ENCODE peak calls at places on chromosomes 5 and 9, in six cellular contexts. One of them, this sample, is unnamed. For H3K36me3, the result is how much of the 10 kb centered on the place peaks cover.

GRCh38 chr9:96859461-96860198 is 5.3 kb upstream of the ZNF782 start:
- DNase-seq in HCT116: no peak
- DNase-seq in H1: no peak
- DNase-seq in NT2/D1: no peak
- DNase-seq in K562: no peak
- DNase-seq in HepG2: no peak
- DNase-seq in this sample: peak

GRCh38 chr5:68027519-68027918 is 188.0 kb upstream of the PIK3R1 start:
- DNase-seq in HCT116: no peak
- DNase-seq in H1: no peak
- DNase-seq in NT2/D1: no peak
- DNase-seq in K562: no peak
- DNase-seq in HepG2: no peak
- DNase-seq in this sample: no peak

GRCh38 chr9:37944266-37944650 is 40.3 kb upstream of the SLC25A51 start:
- DNase-seq in HCT116: no peak
- DNase-seq in H1: no peak
- DNase-seq in NT2/D1: no peak
- DNase-seq in K562: no peak
- DNase-seq in HepG2: no peak
- DNase-seq in this sample: no peak

GRCh38 chr5:78610163-78610583 is 38.4 kb downstream of the LHFPL2 start:
- DNase-seq in HCT116: no peak
- DNase-seq in H1: no peak
- DNase-seq in NT2/D1: no peak
- DNase-seq in K562: no peak
- DNase-seq in HepG2: no peak
- DNase-seq in this sample: no peak

GRCh38 chr9:121776009-121776738 is 124.7 kb downstream of the DAB2IP start:
- DNase-seq in HCT116: no peak
- DNase-seq in H1: no peak
- DNase-seq in NT2/D1: no peak
- DNase-seq in K562: no peak
- DNase-seq in HepG2: no peak
- DNase-seq in this sample: no peak

GRCh38 chr5:82719368-82719767 is 357.8 kb downstream of the TMEM167A start:
- DNase-seq in HCT116: no peak
- DNase-seq in H1: no peak
- DNase-seq in NT2/D1: no peak
- DNase-seq in K562: no peak
- DNase-seq in HepG2: no peak
- DNase-seq in this sample: no peak

GRCh38 chr9:99259231-99259918 is 37.3 kb downstream of the SEC61B start:
- DNase-seq in HCT116: no peak
- DNase-seq in H1: peak
- DNase-seq in NT2/D1: no peak
- DNase-seq in K562: peak
- DNase-seq in HepG2: no peak
- DNase-seq in this sample: no peak

GRCh38 chr9:93011114-93011513 is 47.4 kb upstream of the SUSD3 start:
- DNase-seq in HCT116: no peak
- DNase-seq in H1: no peak
- DNase-seq in NT2/D1: no peak
- DNase-seq in K562: no peak
- DNase-seq in HepG2: no peak
- DNase-seq in this sample: no peak

GRCh38 chr9:86407022-86407421 is 52.8 kb upstream of the TUT7 start:
- DNase-seq in HCT116: no peak
- DNase-seq in H1: no peak
- DNase-seq in NT2/D1: peak
- DNase-seq in K562: no peak
- DNase-seq in HepG2: peak
- DNase-seq in this sample: no peak

GRCh38 chr5:6745706-6746217 is 32.5 kb downstream of the TENT4A start:
- DNase-seq in HCT116: peak
- DNase-seq in H1: no peak
- DNase-seq in NT2/D1: no peak
- DNase-seq in K562: peak
- DNase-seq in HepG2: peak
- DNase-seq in this sample: peak

GRCh38 chr5:40416098-40416497 is 263.6 kb upstream of the PTGER4 start:
- DNase-seq in HCT116: no peak
- DNase-seq in H1: no peak
- DNase-seq in NT2/D1: no peak
- DNase-seq in K562: no peak
- DNase-seq in HepG2: no peak
- DNase-seq in this sample: no peak

GRCh38 chr9:128094950-128095544 is 27.0 kb downstream of the SLC25A25 start:
- DNase-seq in HCT116: no peak
- DNase-seq in H1: no peak
- DNase-seq in NT2/D1: no peak
- DNase-seq in K562: no peak
- DNase-seq in HepG2: no peak
- DNase-seq in this sample: no peak

GRCh38 chr5:174325441-174325840 is 279.9 kb downstream of the NSG2 start:
- DNase-seq in HCT116: no peak
- DNase-seq in H1: no peak
- DNase-seq in NT2/D1: no peak
- DNase-seq in K562: no peak
- DNase-seq in HepG2: no peak
- DNase-seq in this sample: no peak

GRCh38 chr9:107816187-107817021 is 326.8 kb upstream of the KLF4 start:
- DNase-seq in HCT116: no peak
- DNase-seq in H1: no peak
- DNase-seq in NT2/D1: no peak
- DNase-seq in K562: no peak
- DNase-seq in HepG2: no peak
- DNase-seq in this sample: no peak

GRCh38 chr9:37921546-37922300 is 17.8 kb upstream of the SLC25A51 start:
- DNase-seq in HCT116: no peak
- DNase-seq in H1: no peak
- DNase-seq in NT2/D1: no peak
- DNase-seq in K562: no peak
- DNase-seq in HepG2: no peak
- DNase-seq in this sample: no peak

GRCh38 chr5:150622157-150622556 is 18.3 kb upstream of the SYNPO start:
- DNase-seq in HCT116: no peak
- DNase-seq in H1: no peak
- DNase-seq in NT2/D1: no peak
- DNase-seq in K562: no peak
- DNase-seq in HepG2: no peak
- DNase-seq in this sample: no peak

GRCh38 chr5:150497274-150497988 is 10.5 kb upstream of the NDST1 start:
- DNase-seq in HCT116: peak
- DNase-seq in H1: no peak
- DNase-seq in NT2/D1: no peak
- DNase-seq in K562: no peak
- DNase-seq in HepG2: no peak
- DNase-seq in this sample: peak

GRCh38 chr9:17269799-17270198 is 135.0 kb downstream of the CNTLN start:
- DNase-seq in HCT116: no peak
- DNase-seq in H1: no peak
- DNase-seq in NT2/D1: no peak
- DNase-seq in K562: no peak
- DNase-seq in HepG2: no peak
- DNase-seq in this sample: no peak

GRCh38 chr5:97764700-97765099 is 581.7 kb upstream of the RIOK2 start:
- DNase-seq in HCT116: no peak
- DNase-seq in H1: no peak
- DNase-seq in NT2/D1: no peak
- DNase-seq in K562: no peak
- DNase-seq in HepG2: peak
- DNase-seq in this sample: no peak

GRCh38 chr5:112109331-112109993 is 309.6 kb downstream of the EPB41L4A start:
- DNase-seq in HCT116: peak
- DNase-seq in H1: peak
- DNase-seq in NT2/D1: no peak
- DNase-seq in K562: no peak
- DNase-seq in HepG2: no peak
- DNase-seq in this sample: peak

GRCh38 chr9:80878556-80878955 is 810.8 kb downstream of the TLE1 start:
- DNase-seq in HCT116: no peak
- DNase-seq in H1: no peak
- DNase-seq in NT2/D1: no peak
- DNase-seq in K562: no peak
- DNase-seq in HepG2: no peak
- DNase-seq in this sample: no peak

GRCh38 chr5:41415242-41415641 is 95.2 kb downstream of the PLCXD3 start:
- DNase-seq in HCT116: no peak
- DNase-seq in H1: no peak
- DNase-seq in NT2/D1: no peak
- DNase-seq in K562: no peak
- DNase-seq in HepG2: no peak
- DNase-seq in this sample: no peak

GRCh38 chr5:53482717-53483638 is 2.5 kb downstream of the FST start:
- DNase-seq in HCT116: no peak
- DNase-seq in H1: peak
- DNase-seq in NT2/D1: no peak
- DNase-seq in K562: peak
- DNase-seq in HepG2: peak
- DNase-seq in this sample: peak

GRCh38 chr9:94030318-94031179 is 53.7 kb upstream of the PTPDC1 start:
- DNase-seq in HCT116: peak
- DNase-seq in H1: peak
- DNase-seq in NT2/D1: peak
- DNase-seq in K562: peak
- DNase-seq in HepG2: peak
- DNase-seq in this sample: peak

GRCh38 chr9:133236291-133237071 is 27.4 kb upstream of the OBP2B start:
- DNase-seq in HCT116: no peak
- DNase-seq in H1: no peak
- DNase-seq in NT2/D1: no peak
- DNase-seq in K562: no peak
- DNase-seq in HepG2: no peak
- DNase-seq in this sample: peak

DNA sequence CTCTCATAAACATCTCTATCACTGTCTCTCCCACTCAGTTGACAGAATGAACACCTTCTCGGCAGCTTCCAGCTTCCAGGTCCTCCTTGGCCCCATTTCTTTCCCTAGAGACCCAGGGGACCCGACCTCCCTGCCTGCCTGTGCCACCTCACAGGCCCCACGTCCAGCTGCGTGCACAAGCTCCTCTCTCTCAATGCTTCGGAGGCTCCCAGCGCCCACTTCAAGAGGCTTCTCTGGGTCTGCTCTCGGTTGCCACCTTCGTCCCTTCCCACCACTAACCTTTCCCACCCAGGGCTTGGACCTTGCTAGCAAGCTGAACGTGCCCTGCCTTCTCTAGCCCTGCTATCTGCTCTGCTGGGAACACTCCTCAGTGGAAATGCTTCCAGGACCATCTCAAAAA is 2.8 kb upstream of the N4BP3 start:
- DNase-seq in HCT116: no peak
- DNase-seq in H1: no peak
- DNase-seq in NT2/D1: no peak
- DNase-seq in K562: no peak
- DNase-seq in HepG2: no peak
- DNase-seq in this sample: no peak
- H3K9ac ChIP-seq in HCT116: no peak
- H3K9ac ChIP-seq in H1: no peak
- H3K9ac ChIP-seq in NT2/D1: no peak
- H3K9ac ChIP-seq in K562: peak
- H3K9ac ChIP-seq in HepG2: no peak
- H3K9ac ChIP-seq in this sample: no peak

DNA sequence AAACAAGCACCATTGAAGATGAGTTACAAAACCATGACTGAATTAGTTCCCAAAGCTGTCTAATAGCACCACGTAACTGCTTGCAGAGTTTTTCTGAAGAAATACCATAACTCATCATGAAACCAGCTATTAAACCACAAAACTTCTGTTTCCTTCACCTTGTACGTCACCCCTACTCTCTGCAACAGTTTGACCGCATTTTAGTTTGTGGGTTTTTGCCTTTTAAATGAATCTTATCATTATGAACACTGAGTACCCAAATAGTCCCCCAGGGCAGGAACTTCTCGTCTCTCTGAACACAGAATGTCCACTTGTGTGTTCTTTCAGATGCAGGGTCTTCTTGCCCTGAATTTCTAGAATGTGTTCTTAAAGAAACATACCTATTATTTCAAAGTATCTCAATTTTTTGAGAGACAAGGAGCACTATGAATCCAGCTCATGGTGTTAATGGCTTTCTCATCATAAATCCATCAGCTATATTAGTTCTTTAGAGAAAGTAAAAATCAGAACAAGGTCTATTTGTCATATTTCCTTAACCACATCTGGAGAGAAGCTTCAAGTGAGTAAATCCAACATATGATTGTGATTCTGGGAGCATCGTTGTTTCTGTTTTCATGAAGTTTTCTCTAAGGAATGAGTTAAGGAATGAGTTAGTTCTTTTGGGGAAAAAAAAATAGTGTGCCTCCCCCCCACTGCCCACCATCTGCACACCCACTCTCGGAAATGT is 210.5 kb downstream of the AUH start:
- DNase-seq in HCT116: no peak
- DNase-seq in H1: no peak
- DNase-seq in NT2/D1: no peak
- DNase-seq in K562: no peak
- DNase-seq in HepG2: no peak
- DNase-seq in this sample: no peak
- TF ChIP-seq YY1 in HCT116: no peak
- TF ChIP-seq YY1 in H1: no peak
- TF ChIP-seq YY1 in NT2/D1: no peak
- TF ChIP-seq YY1 in K562: no peak
- TF ChIP-seq YY1 in HepG2: no peak
- TF ChIP-seq YY1 in this sample: no peak

DNA sequence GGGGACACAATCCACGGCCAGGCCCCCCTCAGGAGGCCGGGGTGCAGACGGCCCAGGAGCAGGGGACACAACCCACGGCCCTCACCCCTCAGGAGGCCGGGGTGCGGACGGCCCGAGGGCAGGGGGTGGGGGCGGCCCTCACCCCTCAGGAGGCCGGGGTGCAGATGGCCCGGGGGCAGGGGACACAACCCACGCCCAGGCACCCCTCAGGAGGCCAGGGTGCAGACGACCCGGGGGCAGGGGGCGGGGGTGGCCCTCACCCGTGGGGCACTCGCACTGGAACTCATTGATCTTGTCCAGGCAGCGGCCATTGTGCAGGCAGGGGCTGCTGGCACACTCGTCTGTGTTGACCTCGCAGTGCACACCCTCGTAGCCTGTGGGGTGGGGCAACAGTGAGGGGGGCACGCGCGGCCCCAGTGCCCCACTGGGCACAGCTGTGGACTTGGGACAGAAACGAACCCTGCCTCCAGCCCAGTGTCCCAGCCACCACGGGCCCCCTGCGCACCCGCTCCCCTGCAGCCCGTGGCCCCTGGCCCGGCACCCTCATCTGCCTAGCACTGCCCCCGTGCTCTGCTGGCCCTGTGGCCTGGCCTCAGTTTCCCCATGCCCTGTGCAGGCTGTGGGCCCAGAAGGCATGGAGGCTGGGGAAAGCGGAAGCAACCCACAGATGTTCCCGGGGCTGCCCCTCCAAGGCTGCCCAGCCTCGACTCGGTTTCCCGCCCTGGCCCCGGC is 28.7 kb downstream of the NOTCH1 start:
- DNase-seq in HCT116: no peak
- DNase-seq in H1: no peak
- DNase-seq in NT2/D1: no peak
- DNase-seq in K562: no peak
- DNase-seq in HepG2: no peak
- DNase-seq in this sample: no peak
- H3K36me3 ChIP-seq in HCT116: under half
- H3K36me3 ChIP-seq in H1: half or more
- H3K36me3 ChIP-seq in NT2/D1: half or more
- H3K36me3 ChIP-seq in K562: under half
- H3K36me3 ChIP-seq in HepG2: under half
- H3K36me3 ChIP-seq in this sample: under half

GRCh38 chr5:91357012-91357634 is 26.0 kb downstream of the ARRDC3 start:
- DNase-seq in HCT116: no peak
- DNase-seq in H1: no peak
- DNase-seq in NT2/D1: no peak
- DNase-seq in K562: no peak
- DNase-seq in HepG2: no peak
- DNase-seq in this sample: no peak
- H3K9ac ChIP-seq in HCT116: no peak
- H3K9ac ChIP-seq in H1: no peak
- H3K9ac ChIP-seq in NT2/D1: no peak
- H3K9ac ChIP-seq in K562: peak
- H3K9ac ChIP-seq in HepG2: no peak
- H3K9ac ChIP-seq in this sample: no peak